ENCODE peak calls at places on chromosome 7, in eight cellular contexts. One of them, this sample, is unnamed.

GRCh38 chr7:40194743-40195142 is 59.9 kb downstream of the SUGCT start:
- DNase-seq in HCT116: no peak
- DNase-seq in GM12878: no peak
- DNase-seq in HL-60: no peak
- DNase-seq in transverse colon: no peak
- DNase-seq in K562: no peak
- DNase-seq in vagina: no peak
- DNase-seq in spleen: no peak
- DNase-seq in this sample: no peak

GRCh38 chr7:55556492-55556891 is 15.8 kb downstream of the VOPP1 start:
- DNase-seq in HCT116: no peak
- DNase-seq in HL-60: no peak
- DNase-seq in GM12878: no peak
- DNase-seq in K562: no peak
- DNase-seq in transverse colon: no peak
- DNase-seq in spleen: no peak
- DNase-seq in vagina: no peak
- DNase-seq in this sample: no peak

GRCh38 chr7:40232242-40232929 is 97.6 kb downstream of the SUGCT start:
- DNase-seq in vagina: no peak
- DNase-seq in transverse colon: peak
- DNase-seq in spleen: no peak
- DNase-seq in GM12878: no peak
- DNase-seq in HL-60: peak
- DNase-seq in HCT116: peak
- DNase-seq in K562: peak
- DNase-seq in this sample: no peak

GRCh38 chr7:74043523-74043951 is 15.6 kb downstream of the ELN start:
- DNase-seq in transverse colon: no peak
- DNase-seq in HCT116: no peak
- DNase-seq in HL-60: no peak
- DNase-seq in spleen: no peak
- DNase-seq in K562: no peak
- DNase-seq in GM12878: no peak
- DNase-seq in vagina: no peak
- DNase-seq in this sample: no peak

GRCh38 chr7:5620459-5620881 is 161.0 kb downstream of the RNF216 start:
- DNase-seq in vagina: no peak
- DNase-seq in GM12878: no peak
- DNase-seq in HCT116: no peak
- DNase-seq in HL-60: no peak
- DNase-seq in K562: no peak
- DNase-seq in spleen: no peak
- DNase-seq in transverse colon: no peak
- DNase-seq in this sample: no peak

GRCh38 chr7:37282927-37283326 is 165.7 kb downstream of the ELMO1 start:
- DNase-seq in spleen: no peak
- DNase-seq in vagina: no peak
- DNase-seq in transverse colon: no peak
- DNase-seq in HCT116: no peak
- DNase-seq in GM12878: no peak
- DNase-seq in K562: no peak
- DNase-seq in HL-60: no peak
- DNase-seq in this sample: no peak

GRCh38 chr7:70602135-70602534 is 529.8 kb upstream of the GALNT17 start:
- DNase-seq in HCT116: no peak
- DNase-seq in K562: no peak
- DNase-seq in vagina: no peak
- DNase-seq in spleen: no peak
- DNase-seq in HL-60: no peak
- DNase-seq in GM12878: no peak
- DNase-seq in transverse colon: no peak
- DNase-seq in this sample: no peak

GRCh38 chr7:77765906-77766800 is 32.1 kb downstream of the TMEM60 start:
- DNase-seq in K562: no peak
- DNase-seq in GM12878: no peak
- DNase-seq in HL-60: no peak
- DNase-seq in transverse colon: no peak
- DNase-seq in HCT116: no peak
- DNase-seq in spleen: no peak
- DNase-seq in vagina: no peak
- DNase-seq in this sample: no peak

GRCh38 chr7:30751696-30752273 is at the start of gene INMT:
- DNase-seq in vagina: no peak
- DNase-seq in K562: no peak
- DNase-seq in HL-60: no peak
- DNase-seq in transverse colon: no peak
- DNase-seq in HCT116: no peak
- DNase-seq in spleen: no peak
- DNase-seq in GM12878: no peak
- DNase-seq in this sample: no peak

GRCh38 chr7:91628742-91629141 is 251.8 kb downstream of the MTERF1 start:
- DNase-seq in spleen: no peak
- DNase-seq in GM12878: no peak
- DNase-seq in vagina: no peak
- DNase-seq in HL-60: no peak
- DNase-seq in transverse colon: no peak
- DNase-seq in K562: no peak
- DNase-seq in HCT116: no peak
- DNase-seq in this sample: no peak

GRCh38 chr7:95549818-95550529 is 46.3 kb downstream of the PDK4 start:
- DNase-seq in vagina: no peak
- DNase-seq in K562: peak
- DNase-seq in HCT116: peak
- DNase-seq in transverse colon: peak
- DNase-seq in spleen: no peak
- DNase-seq in GM12878: no peak
- DNase-seq in HL-60: no peak
- DNase-seq in this sample: peak
- TF ChIP-seq POLR2AphosphoS5 in vagina: peak
- TF ChIP-seq POLR2AphosphoS5 in K562: peak
- TF ChIP-seq POLR2AphosphoS5 in HCT116: no peak
- TF ChIP-seq POLR2AphosphoS5 in transverse colon: peak
- TF ChIP-seq POLR2AphosphoS5 in spleen: no peak
- TF ChIP-seq POLR2AphosphoS5 in GM12878: no peak
- TF ChIP-seq POLR2AphosphoS5 in HL-60: no peak
- TF ChIP-seq POLR2AphosphoS5 in this sample: peak

DNA sequence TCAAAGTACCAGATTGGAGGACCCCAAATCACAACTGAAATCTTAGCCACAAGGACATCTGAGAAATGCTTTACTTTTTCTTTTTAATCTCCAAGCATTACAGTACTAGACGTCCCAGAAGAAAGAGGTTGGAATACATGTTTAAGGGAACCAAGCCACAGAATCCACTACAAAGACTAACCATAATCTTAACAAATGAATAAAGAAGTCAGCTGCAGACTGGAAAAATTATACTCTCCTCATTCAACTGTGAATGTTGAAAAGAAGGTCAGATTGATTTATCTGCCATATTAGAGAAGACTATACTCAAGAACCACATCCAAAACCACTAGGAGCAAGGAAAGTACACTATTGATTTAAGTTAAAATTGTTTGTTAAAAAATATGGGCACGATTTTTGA is 102.1 kb upstream of the ABCB5 start:
- DNase-seq in K562: no peak
- DNase-seq in HCT116: no peak
- DNase-seq in transverse colon: no peak
- DNase-seq in GM12878: no peak
- DNase-seq in vagina: no peak
- DNase-seq in HL-60: no peak
- DNase-seq in spleen: no peak
- DNase-seq in this sample: no peak
- TF ChIP-seq CTCF in K562: no peak
- TF ChIP-seq CTCF in HCT116: no peak
- TF ChIP-seq CTCF in transverse colon: no peak
- TF ChIP-seq CTCF in GM12878: no peak
- TF ChIP-seq CTCF in vagina: no peak
- TF ChIP-seq CTCF in HL-60: no peak
- TF ChIP-seq CTCF in spleen: no peak
- TF ChIP-seq CTCF in this sample: no peak

GRCh38 chr7:130669051-130669700 is 628 bp upstream of the COPG2 start:
- DNase-seq in GM12878: no peak
- DNase-seq in transverse colon: no peak
- DNase-seq in HL-60: peak
- DNase-seq in K562: no peak
- DNase-seq in HCT116: no peak
- DNase-seq in spleen: no peak
- DNase-seq in vagina: no peak
- DNase-seq in this sample: no peak

GRCh38 chr7:130672146-130672545 is 3.6 kb upstream of the COPG2 start:
- DNase-seq in transverse colon: no peak
- DNase-seq in spleen: no peak
- DNase-seq in vagina: no peak
- DNase-seq in GM12878: no peak
- DNase-seq in K562: no peak
- DNase-seq in HL-60: no peak
- DNase-seq in HCT116: no peak
- DNase-seq in this sample: no peak

GRCh38 chr7:130667593-130668257 is 823 bp downstream of the COPG2 start:
- DNase-seq in vagina: no peak
- DNase-seq in HL-60: peak
- DNase-seq in transverse colon: no peak
- DNase-seq in K562: peak
- DNase-seq in HCT116: no peak
- DNase-seq in spleen: no peak
- DNase-seq in GM12878: no peak
- DNase-seq in this sample: no peak

GRCh38 chr7:130673066-130673465 is 4.5 kb upstream of the COPG2 start:
- DNase-seq in HCT116: no peak
- DNase-seq in HL-60: no peak
- DNase-seq in K562: no peak
- DNase-seq in GM12878: no peak
- DNase-seq in vagina: no peak
- DNase-seq in spleen: no peak
- DNase-seq in transverse colon: no peak
- DNase-seq in this sample: no peak

GRCh38 chr7:130668258-130669050 is at the start of gene COPG2:
- DNase-seq in HCT116: peak
- DNase-seq in transverse colon: peak
- DNase-seq in spleen: peak
- DNase-seq in HL-60: peak
- DNase-seq in GM12878: peak
- DNase-seq in K562: peak
- DNase-seq in vagina: no peak
- DNase-seq in this sample: peak
- TF ChIP-seq POLR2AphosphoS5 in HCT116: peak
- TF ChIP-seq POLR2AphosphoS5 in transverse colon: peak
- TF ChIP-seq POLR2AphosphoS5 in spleen: peak
- TF ChIP-seq POLR2AphosphoS5 in HL-60: peak
- TF ChIP-seq POLR2AphosphoS5 in GM12878: no peak
- TF ChIP-seq POLR2AphosphoS5 in K562: peak
- TF ChIP-seq POLR2AphosphoS5 in vagina: peak
- TF ChIP-seq POLR2AphosphoS5 in this sample: peak

DNA sequence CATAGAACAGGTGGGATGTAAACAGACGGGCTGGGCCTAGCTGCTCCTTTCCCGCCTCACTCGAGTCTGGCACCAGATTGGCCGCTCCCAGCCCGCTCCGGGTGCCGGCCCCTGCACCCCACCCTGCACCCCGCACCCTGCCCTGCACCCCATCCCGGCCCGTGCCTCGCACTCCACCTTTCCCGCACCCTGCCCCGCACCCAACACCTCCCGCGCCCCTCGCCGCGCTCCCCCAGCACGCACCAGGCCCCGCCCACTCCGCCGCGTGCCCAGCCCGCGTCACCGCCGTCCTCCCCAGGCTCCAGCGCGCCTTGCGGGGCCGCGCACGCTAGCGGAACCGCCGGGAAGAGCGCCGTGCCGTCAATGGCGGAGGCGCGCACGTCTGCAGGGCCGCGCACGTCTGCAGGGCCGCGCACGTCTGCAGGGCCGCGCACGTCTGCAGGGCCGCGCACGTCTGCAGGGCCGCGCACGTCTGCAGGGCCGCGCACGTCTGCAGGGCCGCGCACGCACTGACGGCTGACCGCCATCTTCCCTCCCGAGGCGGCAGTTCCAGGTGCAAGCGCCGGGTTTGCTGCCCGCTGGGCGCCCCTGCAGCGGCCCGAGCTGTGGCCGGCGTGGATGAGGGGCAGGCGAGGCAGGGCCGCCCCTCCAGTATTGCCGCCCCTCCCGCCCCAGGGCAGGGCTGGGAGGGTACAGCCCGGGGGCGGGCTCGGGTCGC is at the start of gene UBE3C:
- DNase-seq in K562: peak
- DNase-seq in vagina: no peak
- DNase-seq in GM12878: peak
- DNase-seq in HL-60: peak
- DNase-seq in spleen: peak
- DNase-seq in HCT116: peak
- DNase-seq in transverse colon: peak
- DNase-seq in this sample: peak
- TF ChIP-seq CTCF in K562: no peak
- TF ChIP-seq CTCF in vagina: no peak
- TF ChIP-seq CTCF in GM12878: no peak
- TF ChIP-seq CTCF in HL-60: no peak
- TF ChIP-seq CTCF in spleen: no peak
- TF ChIP-seq CTCF in HCT116: no peak
- TF ChIP-seq CTCF in transverse colon: no peak
- TF ChIP-seq CTCF in this sample: no peak

GRCh38 chr7:99440195-99440594 is 1.5 kb downstream of the CPSF4 start:
- DNase-seq in HL-60: no peak
- DNase-seq in transverse colon: no peak
- DNase-seq in HCT116: no peak
- DNase-seq in K562: no peak
- DNase-seq in vagina: no peak
- DNase-seq in GM12878: no peak
- DNase-seq in spleen: no peak
- DNase-seq in this sample: no peak
- TF ChIP-seq POLR2AphosphoS5 in HL-60: no peak
- TF ChIP-seq POLR2AphosphoS5 in transverse colon: no peak
- TF ChIP-seq POLR2AphosphoS5 in HCT116: no peak
- TF ChIP-seq POLR2AphosphoS5 in K562: no peak
- TF ChIP-seq POLR2AphosphoS5 in vagina: no peak
- TF ChIP-seq POLR2AphosphoS5 in GM12878: no peak
- TF ChIP-seq POLR2AphosphoS5 in spleen: no peak
- TF ChIP-seq POLR2AphosphoS5 in this sample: no peak

GRCh38 chr7:128030999-128031681 is at the start of gene LRRC4:
- DNase-seq in vagina: no peak
- DNase-seq in HCT116: no peak
- DNase-seq in transverse colon: peak
- DNase-seq in GM12878: no peak
- DNase-seq in spleen: peak
- DNase-seq in K562: no peak
- DNase-seq in HL-60: peak
- DNase-seq in this sample: no peak
- TF ChIP-seq CTCF in vagina: no peak
- TF ChIP-seq CTCF in HCT116: no peak
- TF ChIP-seq CTCF in transverse colon: no peak
- TF ChIP-seq CTCF in GM12878: no peak
- TF ChIP-seq CTCF in spleen: no peak
- TF ChIP-seq CTCF in K562: no peak
- TF ChIP-seq CTCF in HL-60: no peak
- TF ChIP-seq CTCF in this sample: no peak

GRCh38 chr7:118369987-118370386 is 145.5 kb downstream of the ANKRD7 start:
- DNase-seq in vagina: no peak
- DNase-seq in transverse colon: no peak
- DNase-seq in K562: no peak
- DNase-seq in GM12878: no peak
- DNase-seq in HCT116: no peak
- DNase-seq in HL-60: no peak
- DNase-seq in spleen: no peak
- DNase-seq in this sample: no peak
- TF ChIP-seq POLR2AphosphoS5 in vagina: no peak
- TF ChIP-seq POLR2AphosphoS5 in transverse colon: no peak
- TF ChIP-seq POLR2AphosphoS5 in K562: no peak
- TF ChIP-seq POLR2AphosphoS5 in GM12878: no peak
- TF ChIP-seq POLR2AphosphoS5 in HCT116: no peak
- TF ChIP-seq POLR2AphosphoS5 in HL-60: no peak
- TF ChIP-seq POLR2AphosphoS5 in spleen: no peak
- TF ChIP-seq POLR2AphosphoS5 in this sample: no peak

This sample was measured in breast epithelium.